ENCODE peak calls at places on chromosome 9, in six cellular contexts. B is ELR, X is GM18507, P is AG09319, C is HEK293T, M is T-helper 17 cell. T is an unnamed sample.

GRCh38 chr9:114488398-114489129 is 16.7 kb downstream of the WHRN start:
- DNase-seq in B (no peak), X (no peak), P (no peak), C (no peak), M (no peak), T (no peak)

GRCh38 chr9:92141144-92142129 is 26.2 kb upstream of the SPTLC1 start:
- DNase-seq in B (peak), X (no peak), P (no peak), C (no peak), M (no peak), T (no peak)

GRCh38 chr9:18260527-18260926 is 213.4 kb upstream of the ADAMTSL1 start:
- DNase-seq in B (no peak), X (no peak), P (no peak), C (no peak), M (no peak), T (no peak)

GRCh38 chr9:129778469-129778868 is 24.5 kb upstream of the TOR1B start:
- DNase-seq in B (no peak), X (no peak), P (no peak), C (no peak), M (no peak), T (no peak)

GRCh38 chr9:93814561-93814960 is 140.6 kb downstream of the BARX1 start:
- DNase-seq in B (no peak), X (no peak), P (no peak), C (peak), M (no peak), T (no peak)

GRCh38 chr9:116475201-116475600 is 211.9 kb upstream of the TRIM32 start:
- DNase-seq in B (peak), X (no peak), P (no peak), C (no peak), M (no peak), T (no peak)

GRCh38 chr9:91163773-91164471 is 197.8 kb downstream of the AUH start:
- DNase-seq in B (no peak), X (no peak), P (no peak), C (no peak), M (no peak), T (no peak)

GRCh38 chr9:130872912-130873503 is 23.6 kb downstream of the QRFP start:
- DNase-seq in B (no peak), X (no peak), P (no peak), C (no peak), M (no peak), T (no peak)

GRCh38 chr9:135299239-135299590 is 180.4 kb upstream of the PPP1R26 start:
- DNase-seq in B (no peak), X (no peak), P (no peak), C (no peak), M (no peak), T (no peak)

GRCh38 chr9:116592926-116593325 is 94.2 kb upstream of the TRIM32 start:
- DNase-seq in B (no peak), X (no peak), P (no peak), C (no peak), M (no peak), T (no peak)

GRCh38 chr9:86519216-86519615 is 165.0 kb upstream of the TUT7 start:
- DNase-seq in B (no peak), X (no peak), P (no peak), C (no peak), M (no peak), T (no peak)

T was measured in HCT116.